ENCODE peak calls at places on chromosomes 6 and 20, in nine cellular contexts. F, X, Z, G, J, B, D, N and U are unnamed samples.

GRCh38 chr6:57262491-57262890 is 40.4 kb upstream of the RAB23 start:
- DNase-seq in F (peak; percentile 73), X (no peak), Z (peak; percentile 92), G (peak; percentile 88), J (no peak), B (no peak), D (peak; percentile 41), N (peak; percentile 53), U (no peak)

GRCh38 chr20:61117725-61118124 is 134.3 kb upstream of the CDH4 start:
- DNase-seq in F (peak; percentile 79), X (no peak), Z (no peak), G (no peak), J (peak; percentile 80), B (no peak), D (no peak), N (no peak), U (no peak)

GRCh38 chr20:4546786-4547185 is 174.9 kb upstream of the PRND start:
- DNase-seq in F (peak; percentile 92), X (no peak), Z (no peak), G (no peak), J (peak; percentile 91), B (peak; percentile 53), D (no peak), N (no peak), U (no peak)

GRCh38 chr6:45626087-45626891 is 248.6 kb upstream of the SUPT3H start:
- DNase-seq in F (peak; percentile 90), X (no peak), Z (peak; percentile 58), G (no peak), J (peak; percentile 84), B (no peak), D (no peak), N (no peak), U (no peak)

GRCh38 chr6:136677822-136678221 is 114.5 kb downstream of the MAP3K5 start:
- DNase-seq in F (no peak), X (no peak), Z (no peak), G (no peak), J (no peak), B (no peak), D (no peak), N (no peak), U (no peak)

GRCh38 chr6:3456794-3457709 is at the start of gene SLC22A23:
- DNase-seq in F (peak; percentile 43), X (peak; percentile 78), Z (no peak), G (peak; percentile 76), J (no peak), B (no peak), D (peak; percentile 76), N (peak; percentile 85), U (peak; percentile 70)

GRCh38 chr6:108114861-108115597 is 40.5 kb upstream of the OSTM1 start:
- DNase-seq in F (peak; percentile 82), X (no peak), Z (no peak), G (no peak), J (peak; percentile 55), B (no peak), D (peak; percentile 55), N (peak; percentile 31), U (no peak)

GRCh38 chr6:3915076-3915791 is 66.1 kb downstream of the FAM50B start:
- DNase-seq in F (no peak), X (peak; percentile 61), Z (peak; percentile 81), G (no peak), J (no peak), B (no peak), D (no peak), N (no peak), U (no peak)

GRCh38 chr20:58192567-58192966 is 35.9 kb downstream of the ANKRD60 start:
- DNase-seq in F (no peak), X (no peak), Z (no peak), G (no peak), J (no peak), B (no peak), D (no peak), N (no peak), U (peak; percentile 27)

GRCh38 chr6:155882527-155883333 is 427.1 kb upstream of the NOX3 start:
- DNase-seq in F (peak; percentile 50), X (no peak), Z (no peak), G (no peak), J (peak; percentile 21), B (no peak), D (no peak), N (no peak), U (no peak)

GRCh38 chr6:151436814-151437213 is 15.1 kb downstream of the RMND1 start:
- DNase-seq in F (peak; percentile 67), X (no peak), Z (no peak), G (no peak), J (peak; percentile 48), B (no peak), D (no peak), N (no peak), U (no peak)

GRCh38 chr6:5995705-5996686 is 10.7 kb downstream of the NRN1 start:
- DNase-seq in F (peak; percentile 31), X (no peak), Z (no peak), G (peak; percentile 88), J (peak; percentile 19), B (no peak), D (peak; percentile 59), N (peak; percentile 54), U (no peak)

GRCh38 chr6:75130784-75131183 is 75.1 kb downstream of the COL12A1 start:
- DNase-seq in F (peak; percentile 81), X (no peak), Z (no peak), G (peak; percentile 69), J (peak; percentile 76), B (no peak), D (no peak), N (no peak), U (no peak)

GRCh38 chr6:37192669-37193068 is 22.7 kb downstream of the PIM1 start:
- DNase-seq in F (no peak), X (no peak), Z (no peak), G (no peak), J (no peak), B (no peak), D (no peak), N (no peak), U (no peak)

GRCh38 chr6:54244430-54244829 is 63.8 kb upstream of the TINAG start:
- DNase-seq in F (peak; percentile 30), X (no peak), Z (no peak), G (no peak), J (peak; percentile 24), B (no peak), D (no peak), N (no peak), U (no peak)

GRCh38 chr20:9241232-9241692 is 172.4 kb downstream of the PLCB4 start:
- DNase-seq in F (peak; percentile 97), X (no peak), Z (no peak), G (no peak), J (peak; percentile 54), B (no peak), D (no peak), N (peak; percentile 41), U (no peak)

GRCh38 chr6:80319286-80319685 is 212.8 kb downstream of the BCKDHB start:
- DNase-seq in F (peak; percentile 18), X (no peak), Z (no peak), G (no peak), J (no peak), B (no peak), D (no peak), N (no peak), U (no peak)

GRCh38 chr20:37864275-37864674 is 38.7 kb upstream of the VSTM2L start:
- DNase-seq in F (no peak), X (no peak), Z (no peak), G (no peak), J (no peak), B (no peak), D (no peak), N (no peak), U (no peak)

GRCh38 chr20:62413896-62414481 is 6.9 kb upstream of the CABLES2 start:
- DNase-seq in F (no peak), X (no peak), Z (no peak), G (no peak), J (no peak), B (no peak), D (no peak), N (no peak), U (no peak)

GRCh38 chr6:36815962-36816735 is 23.1 kb downstream of the CPNE5 start:
- DNase-seq in F (no peak), X (no peak), Z (no peak), G (no peak), J (no peak), B (no peak), D (no peak), N (no peak), U (no peak)

GRCh38 chr6:114007451-114007953 is 36.6 kb upstream of the HDAC2 start:
- DNase-seq in F (peak; percentile 37), X (peak; percentile 27), Z (no peak), G (no peak), J (no peak), B (no peak), D (no peak), N (no peak), U (no peak)

GRCh38 chr6:45439861-45440388 is 62.2 kb upstream of the SUPT3H start:
- DNase-seq in F (no peak), X (no peak), Z (no peak), G (no peak), J (no peak), B (no peak), D (no peak), N (no peak), U (no peak)

GRCh38 chr6:31725502-31726350 is 2.6 kb downstream of the MPIG6B start:
- DNase-seq in F (no peak), X (no peak), Z (no peak), G (no peak), J (no peak), B (no peak), D (no peak), N (no peak), U (no peak)
- H3K9me3 ChIP-seq in F (no peaks in the 10 kb centered on the region), X (no peaks in the 10 kb centered on the region), Z (no peaks in the 10 kb centered on the region), G (no peaks in the 10 kb centered on the region), J (no peaks in the 10 kb centered on the region), B (no peaks in the 10 kb centered on the region), D (no peaks in the 10 kb centered on the region), N (no peaks in the 10 kb centered on the region), U (no peaks in the 10 kb centered on the region)

DNA sequence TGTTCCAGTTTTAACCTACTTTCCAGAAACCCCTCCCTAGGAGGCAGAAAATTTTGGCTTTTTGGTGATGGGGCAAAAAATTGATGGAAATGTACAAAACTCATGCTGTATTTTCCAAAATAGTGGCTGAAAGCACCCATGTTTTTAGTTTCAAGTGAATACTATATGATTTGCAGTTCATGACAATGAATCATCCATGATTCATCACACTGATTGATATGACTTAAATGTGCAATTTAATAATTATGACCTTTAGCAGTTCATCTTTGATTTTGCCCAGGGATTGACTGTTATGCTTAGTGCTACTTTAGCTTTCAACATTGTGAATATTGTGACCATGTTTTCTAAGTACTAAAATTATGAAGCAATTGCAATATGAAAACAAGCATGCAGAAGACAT is 478.7 kb downstream of the HTR1B start:
- DNase-seq in F (no peak), X (no peak), Z (no peak), G (no peak), J (peak; percentile 7), B (no peak), D (no peak), N (no peak), U (no peak)
- H3K9me3 ChIP-seq in F (no peaks in the 10 kb centered on the region), X (peaks cover 3% of the 10 kb centered on the region), Z (no peaks in the 10 kb centered on the region), G (peaks cover 7% of the 10 kb centered on the region), J (peaks cover 6% of the 10 kb centered on the region), B (no peaks in the 10 kb centered on the region), D (no peaks in the 10 kb centered on the region), N (no peaks in the 10 kb centered on the region), U (no peaks in the 10 kb centered on the region)

GRCh38 chr20:15440249-15440820 is 1102.9 kb upstream of the FLRT3 start:
- DNase-seq in F (no peak), X (no peak), Z (no peak), G (no peak), J (no peak), B (no peak), D (no peak), N (no peak), U (no peak)
- H3K9me3 ChIP-seq in F (no peaks in the 10 kb centered on the region), X (no peaks in the 10 kb centered on the region), Z (no peaks in the 10 kb centered on the region), G (no peaks in the 10 kb centered on the region), J (no peaks in the 10 kb centered on the region), B (no peaks in the 10 kb centered on the region), D (no peaks in the 10 kb centered on the region), N (no peaks in the 10 kb centered on the region), U (no peaks in the 10 kb centered on the region)

GRCh38 chr6:88662163-88662580 is 301.2 kb downstream of the RNGTT start:
- DNase-seq in F (no peak), X (no peak), Z (no peak), G (no peak), J (no peak), B (no peak), D (no peak), N (no peak), U (no peak)
- H3K9me3 ChIP-seq in F (no peaks in the 10 kb centered on the region), X (peaks cover 25% of the 10 kb centered on the region), Z (peaks cover 12% of the 10 kb centered on the region), G (peaks cover 24% of the 10 kb centered on the region), J (peaks cover 5% of the 10 kb centered on the region), B (no peaks in the 10 kb centered on the region), D (no peaks in the 10 kb centered on the region), N (peaks cover 13% of the 10 kb centered on the region), U (peaks cover 7% of the 10 kb centered on the region)